ENCODE peak calls at places on chromosomes 7 and 10, in five cellular contexts. G is A549, Z is GM12878, T is SK-N-SH, J is K562. K is an unnamed sample.

GRCh38 chr7:73622909-73623797 is 1.2 kb downstream of the MLXIPL start:
- DNase-seq in G (no peak), Z (no peak), T (peak; percentile 62), J (peak; percentile 81), K (no peak)

GRCh38 chr10:102347236-102347828 is 48.2 kb upstream of the NFKB2 start:
- DNase-seq in G (peak; percentile 76), Z (no peak), T (peak; percentile 45), J (peak; percentile 20), K (peak; percentile 38)

GRCh38 chr10:102668312-102669110 is 24.2 kb downstream of the TRIM8 start:
- DNase-seq in G (no peak), Z (no peak), T (no peak), J (no peak), K (no peak)

GRCh38 chr7:136741941-136742340 is 126.5 kb upstream of the CHRM2 start:
- DNase-seq in G (no peak), Z (no peak), T (no peak), J (no peak), K (no peak)

GRCh38 chr7:85119934-85120333 is 66.9 kb downstream of the SEMA3D start:
- DNase-seq in G (no peak), Z (no peak), T (no peak), J (no peak), K (peak; percentile 21)

GRCh38 chr7:132464740-132465139 is 111.5 kb downstream of the PLXNA4 start:
- DNase-seq in G (no peak), Z (no peak), T (no peak), J (no peak), K (no peak)

GRCh38 chr7:141430426-141431142 is 120.6 kb upstream of the AGK start:
- DNase-seq in G (no peak), Z (no peak), T (no peak), J (no peak), K (no peak)

GRCh38 chr10:131067690-131068089 is 243.8 kb downstream of the TCERG1L start:
- DNase-seq in G (no peak), Z (no peak), T (no peak), J (no peak), K (no peak)

GRCh38 chr7:82542665-82543064 is 99.1 kb upstream of the CACNA2D1 start:
- DNase-seq in G (no peak), Z (no peak), T (no peak), J (no peak), K (peak; percentile 93)

GRCh38 chr7:12067156-12067831 is 143.8 kb upstream of the TMEM106B start:
- DNase-seq in G (peak; percentile 74), Z (peak; percentile 5), T (peak; percentile 60), J (peak; percentile 40), K (peak; percentile 66)

GRCh38 chr7:6551016-6551511 is at the start of gene GRID2IP:
- DNase-seq in G (no peak), Z (no peak), T (no peak), J (no peak), K (no peak)

GRCh38 chr10:91017202-91017601 is 96.3 kb upstream of the ANKRD1 start:
- DNase-seq in G (no peak), Z (no peak), T (no peak), J (no peak), K (no peak)

GRCh38 chr7:140506788-140507464 is 27.6 kb upstream of the MKRN1 start:
- DNase-seq in G (peak; percentile 27), Z (no peak), T (no peak), J (no peak), K (peak; percentile 82)

GRCh38 chr10:118773041-118773440 is 18.3 kb upstream of the CACUL1 start:
- DNase-seq in G (no peak), Z (no peak), T (no peak), J (no peak), K (no peak)

GRCh38 chr7:56063500-56063881 is 595 bp upstream of the SUMF2 start:
- DNase-seq in G (no peak), Z (no peak), T (no peak), J (no peak), K (no peak)

GRCh38 chr10:127556911-127557310 is 7.8 kb downstream of the NPS start:
- DNase-seq in G (no peak), Z (no peak), T (no peak), J (no peak), K (no peak)

GRCh38 chr7:151439855-151440798 is at the start of gene CRYGN:
- DNase-seq in G (no peak), Z (no peak), T (peak; percentile 78), J (no peak), K (no peak)

GRCh38 chr7:45881759-45882464 is 6.4 kb upstream of the IGFBP1 start:
- DNase-seq in G (peak; percentile 70), Z (no peak), T (no peak), J (no peak), K (peak; percentile 89)

GRCh38 chr7:108239501-108240225 is 109.5 kb upstream of the LAMB4 start:
- DNase-seq in G (no peak), Z (no peak), T (no peak), J (no peak), K (no peak)

GRCh38 chr7:1741751-1742554 is 71.9 kb downstream of the ELFN1 start:
- DNase-seq in G (no peak), Z (no peak), T (peak; percentile 61), J (peak; percentile 85), K (no peak)

GRCh38 chr7:1925973-1926907 is 256.2 kb downstream of the ELFN1 start:
- DNase-seq in G (no peak), Z (no peak), T (no peak), J (peak; percentile 39), K (no peak)

GRCh38 chr7:32357535-32358277 is 132.5 kb downstream of the LSM5 start:
- DNase-seq in G (peak; percentile 22), Z (no peak), T (no peak), J (no peak), K (no peak)

GRCh38 chr7:25765110-25765509 is 386.9 kb upstream of the NFE2L3 start:
- DNase-seq in G (no peak), Z (no peak), T (no peak), J (no peak), K (no peak)

GRCh38 chr7:151416921-151417320 is 7.1 kb upstream of the WDR86 start:
- DNase-seq in G (no peak), Z (no peak), T (no peak), J (no peak), K (no peak)

GRCh38 chr10:118276203-118276602 is 65.9 kb downstream of the FAM204A start:
- DNase-seq in G (no peak), Z (no peak), T (no peak), J (no peak), K (no peak)

GRCh38 chr10:15719899-15720634 is at the start of gene ITGA8:
- DNase-seq in G (peak; percentile 33), Z (no peak), T (peak; percentile 48), J (no peak), K (no peak)
- TF ChIP-seq RFX5 in G (no peak), Z (no peak), T (no peak), J (no peak), K (no peak)

DNA sequence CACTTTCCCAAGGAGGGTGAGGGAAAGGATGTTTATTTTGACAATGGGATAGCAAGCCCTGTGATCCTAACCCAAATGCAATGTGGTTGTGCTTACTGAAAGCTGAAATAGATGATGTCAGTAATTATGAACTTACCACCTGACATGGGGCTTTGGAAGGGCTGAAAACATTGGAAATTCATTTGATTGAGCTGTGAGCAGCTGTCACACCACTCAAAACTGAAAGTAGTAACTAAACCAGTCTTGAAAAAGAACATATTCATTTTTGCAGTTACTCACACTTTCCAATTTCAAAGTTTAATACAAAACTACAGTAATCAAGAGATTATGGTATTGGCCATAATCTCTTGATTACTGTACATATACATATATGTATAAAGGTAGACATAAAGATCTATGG is 155.5 kb upstream of the HPS1 start:
- DNase-seq in G (no peak), Z (no peak), T (no peak), J (no peak), K (no peak)
- TF ChIP-seq SMC3 in G (no peak), Z (no peak), T (no peak), J (no peak), K (no peak)

GRCh38 chr10:100996678-100997363 is 2.8 kb upstream of the LZTS2 start:
- DNase-seq in G (peak; percentile 40), Z (no peak), T (peak; percentile 85), J (peak; percentile 60), K (no peak)

GRCh38 chr10:100998991-100999741 is 442 bp upstream of the LZTS2 start:
- DNase-seq in G (peak; percentile 74), Z (no peak), T (peak; percentile 93), J (peak; percentile 82), K (peak; percentile 75)

GRCh38 chr10:100998183-100998990 is 1.2 kb upstream of the LZTS2 start:
- DNase-seq in G (peak; percentile 77), Z (no peak), T (peak; percentile 96), J (peak; percentile 82), K (peak; percentile 81)

GRCh38 chr10:100999742-101000601 is at the start of gene LZTS2:
- DNase-seq in G (no peak), Z (no peak), T (peak; percentile 93), J (peak; percentile 78), K (no peak)

DNA sequence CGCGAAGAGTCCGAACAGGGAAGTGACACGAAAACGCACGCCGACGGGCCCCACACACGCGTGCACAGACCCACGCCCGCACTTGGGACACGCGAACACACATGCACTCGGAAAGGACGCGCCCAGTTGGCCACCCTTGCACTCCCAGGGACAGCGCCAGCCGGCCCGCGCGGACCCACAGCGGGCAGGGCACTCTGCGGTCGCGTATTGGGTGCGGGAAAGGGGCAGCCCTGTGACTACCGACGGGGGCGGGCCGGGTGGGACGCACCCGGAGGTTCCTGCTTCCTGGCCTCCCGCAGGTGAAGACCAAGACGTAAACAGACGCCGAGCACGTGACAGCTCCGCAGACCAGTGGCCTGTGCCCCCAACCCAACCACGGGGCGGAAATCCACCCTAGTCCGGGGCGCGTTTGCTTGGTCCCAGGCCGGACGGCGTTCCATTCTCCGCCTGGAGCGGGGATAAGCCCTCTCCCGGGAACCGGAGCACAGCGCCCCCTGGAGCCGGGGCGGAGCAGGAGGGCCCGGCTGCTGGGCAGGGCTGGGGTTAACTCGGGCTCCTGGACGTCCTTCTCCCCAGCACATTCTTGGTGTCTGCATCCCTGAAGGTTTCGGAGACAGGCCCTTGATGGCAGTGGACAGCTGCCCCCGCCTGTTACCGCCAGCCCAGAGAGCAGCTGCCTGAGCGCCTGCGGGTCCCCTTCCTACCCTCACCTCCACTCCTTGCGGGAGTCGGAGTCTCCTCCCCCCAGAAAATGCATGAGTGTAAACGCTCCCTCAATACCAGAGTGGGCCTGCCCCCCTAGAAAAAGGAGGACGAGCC is 2.0 kb upstream of the LZTS2 start:
- DNase-seq in G (peak; percentile 85), Z (no peak), T (peak; percentile 86), J (peak; percentile 82), K (peak; percentile 65)
- TF ChIP-seq RFX5 in G (no peak), Z (no peak), T (no peak), J (no peak), K (no peak)

DNA sequence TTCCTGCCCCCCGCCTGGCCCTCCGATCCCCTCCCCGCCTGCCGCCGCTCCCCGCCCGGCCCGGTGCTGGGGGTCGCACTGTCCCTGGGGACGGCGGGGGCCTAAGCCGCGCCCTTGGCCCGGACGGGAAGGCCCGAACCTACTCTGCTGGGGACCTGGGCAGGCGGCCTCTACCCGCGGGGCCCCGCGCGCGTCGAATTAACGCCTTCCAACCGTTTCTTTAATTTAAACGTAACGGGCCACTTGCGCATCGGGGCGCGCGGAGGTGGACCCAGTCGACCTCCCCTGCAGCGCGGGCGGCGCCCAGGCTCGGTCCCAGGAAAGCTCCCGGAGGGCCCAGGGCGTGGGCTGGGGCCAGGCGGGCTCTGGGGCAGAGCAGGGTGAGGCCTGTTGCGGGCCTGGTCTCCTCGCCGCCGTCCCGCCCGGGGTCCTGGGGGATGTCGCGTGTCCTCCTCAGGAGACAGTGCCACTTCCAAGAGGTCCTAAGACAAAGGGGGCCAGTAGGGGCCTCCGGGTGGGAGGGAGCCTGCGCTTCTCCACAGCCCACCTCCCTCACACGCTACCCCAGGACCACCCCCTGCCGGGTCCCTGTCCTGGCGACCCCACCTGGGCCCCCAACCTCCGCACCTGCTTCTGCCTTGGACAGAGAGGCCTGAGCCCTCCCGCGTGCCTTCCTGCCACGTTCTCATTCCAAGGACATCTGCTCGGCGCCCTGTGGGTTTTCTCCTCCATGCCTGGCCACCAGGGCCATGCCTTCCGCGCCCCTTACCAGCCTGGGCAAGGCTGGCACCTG is 658 bp upstream of the PTPRN2 start:
- DNase-seq in G (no peak), Z (no peak), T (no peak), J (no peak), K (no peak)
- TF ChIP-seq SMC3 in G (no peak), Z (no peak), T (no peak), J (no peak), K (no peak)